ENCODE peak calls at places on chromosomes 7 and 10, in nine cellular contexts. One of them, this sample, is unnamed. For H3K36me3, the result is how much of the 10 kb centered on the place peaks cover.

GRCh38 chr10:20614911-20615310 is 282.2 kb downstream of the NEBL start:
- DNase-seq in breast epithelium: no peak
- DNase-seq in HepG2: no peak
- DNase-seq in stomach: no peak
- DNase-seq in endothelial cell of umbilical vein: no peak
- DNase-seq in transverse colon: no peak
- DNase-seq in suprapubic skin: no peak
- DNase-seq in GM23338: peak
- DNase-seq in sigmoid colon: no peak
- DNase-seq in this sample: no peak

GRCh38 chr10:132743925-132744490 is 41.9 kb downstream of the NKX6-2 start:
- DNase-seq in breast epithelium: no peak
- DNase-seq in HepG2: no peak
- DNase-seq in stomach: no peak
- DNase-seq in endothelial cell of umbilical vein: no peak
- DNase-seq in transverse colon: no peak
- DNase-seq in suprapubic skin: no peak
- DNase-seq in GM23338: no peak
- DNase-seq in sigmoid colon: no peak
- DNase-seq in this sample: no peak

GRCh38 chr10:122492955-122493597 is 31.7 kb downstream of the HTRA1 start:
- DNase-seq in breast epithelium: no peak
- DNase-seq in HepG2: no peak
- DNase-seq in stomach: no peak
- DNase-seq in endothelial cell of umbilical vein: no peak
- DNase-seq in transverse colon: no peak
- DNase-seq in suprapubic skin: no peak
- DNase-seq in GM23338: no peak
- DNase-seq in sigmoid colon: peak
- DNase-seq in this sample: no peak

GRCh38 chr7:22589641-22590141 is 89.7 kb upstream of the STEAP1B start:
- DNase-seq in breast epithelium: peak
- DNase-seq in HepG2: no peak
- DNase-seq in stomach: no peak
- DNase-seq in endothelial cell of umbilical vein: peak
- DNase-seq in transverse colon: no peak
- DNase-seq in suprapubic skin: no peak
- DNase-seq in GM23338: peak
- DNase-seq in sigmoid colon: peak
- DNase-seq in this sample: no peak

GRCh38 chr10:25078659-25079429 is 62.4 kb downstream of the THNSL1 start:
- DNase-seq in breast epithelium: no peak
- DNase-seq in HepG2: peak
- DNase-seq in stomach: peak
- DNase-seq in endothelial cell of umbilical vein: no peak
- DNase-seq in transverse colon: peak
- DNase-seq in suprapubic skin: no peak
- DNase-seq in GM23338: no peak
- DNase-seq in sigmoid colon: no peak
- DNase-seq in this sample: no peak

GRCh38 chr7:159099217-159099655 is 45.4 kb downstream of the VIPR2 start:
- DNase-seq in breast epithelium: no peak
- DNase-seq in HepG2: no peak
- DNase-seq in stomach: peak
- DNase-seq in endothelial cell of umbilical vein: no peak
- DNase-seq in transverse colon: no peak
- DNase-seq in suprapubic skin: no peak
- DNase-seq in GM23338: no peak
- DNase-seq in sigmoid colon: peak
- DNase-seq in this sample: no peak

GRCh38 chr7:105218215-105218614 is 170.5 kb downstream of the SRPK2 start:
- DNase-seq in breast epithelium: no peak
- DNase-seq in HepG2: no peak
- DNase-seq in stomach: no peak
- DNase-seq in endothelial cell of umbilical vein: no peak
- DNase-seq in transverse colon: no peak
- DNase-seq in suprapubic skin: no peak
- DNase-seq in GM23338: no peak
- DNase-seq in sigmoid colon: no peak
- DNase-seq in this sample: no peak

GRCh38 chr10:42899036-42899435 is 116.4 kb downstream of the BMS1 start:
- DNase-seq in breast epithelium: no peak
- DNase-seq in HepG2: no peak
- DNase-seq in stomach: no peak
- DNase-seq in endothelial cell of umbilical vein: no peak
- DNase-seq in transverse colon: no peak
- DNase-seq in suprapubic skin: no peak
- DNase-seq in GM23338: no peak
- DNase-seq in sigmoid colon: no peak
- DNase-seq in this sample: no peak

GRCh38 chr7:132035517-132036362 is 479.3 kb upstream of the PODXL start:
- DNase-seq in breast epithelium: no peak
- DNase-seq in HepG2: no peak
- DNase-seq in stomach: no peak
- DNase-seq in endothelial cell of umbilical vein: no peak
- DNase-seq in transverse colon: no peak
- DNase-seq in suprapubic skin: no peak
- DNase-seq in GM23338: peak
- DNase-seq in sigmoid colon: no peak
- DNase-seq in this sample: no peak

GRCh38 chr7:107596881-107597581 is 17.0 kb downstream of the BCAP29 start:
- DNase-seq in breast epithelium: no peak
- DNase-seq in HepG2: no peak
- DNase-seq in stomach: no peak
- DNase-seq in endothelial cell of umbilical vein: peak
- DNase-seq in transverse colon: no peak
- DNase-seq in suprapubic skin: no peak
- DNase-seq in GM23338: no peak
- DNase-seq in sigmoid colon: no peak
- DNase-seq in this sample: no peak

GRCh38 chr7:39686261-39686924 is 63.0 kb downstream of the RALA start:
- DNase-seq in breast epithelium: no peak
- DNase-seq in HepG2: no peak
- DNase-seq in stomach: no peak
- DNase-seq in endothelial cell of umbilical vein: no peak
- DNase-seq in transverse colon: no peak
- DNase-seq in suprapubic skin: no peak
- DNase-seq in GM23338: no peak
- DNase-seq in sigmoid colon: no peak
- DNase-seq in this sample: no peak
- TF ChIP-seq POLR2AphosphoS5 in breast epithelium: no peak
- TF ChIP-seq POLR2AphosphoS5 in HepG2: no peak
- TF ChIP-seq POLR2AphosphoS5 in stomach: no peak
- TF ChIP-seq POLR2AphosphoS5 in endothelial cell of umbilical vein: no peak
- TF ChIP-seq POLR2AphosphoS5 in transverse colon: no peak
- TF ChIP-seq POLR2AphosphoS5 in suprapubic skin: no peak
- TF ChIP-seq POLR2AphosphoS5 in GM23338: no peak
- TF ChIP-seq POLR2AphosphoS5 in sigmoid colon: no peak
- TF ChIP-seq POLR2AphosphoS5 in this sample: no peak

GRCh38 chr7:127708201-127708600 is 56.2 kb downstream of the SND1 start:
- DNase-seq in breast epithelium: no peak
- DNase-seq in HepG2: no peak
- DNase-seq in stomach: no peak
- DNase-seq in endothelial cell of umbilical vein: no peak
- DNase-seq in transverse colon: no peak
- DNase-seq in suprapubic skin: no peak
- DNase-seq in GM23338: no peak
- DNase-seq in sigmoid colon: no peak
- DNase-seq in this sample: no peak
- H3K36me3 ChIP-seq in breast epithelium: under half
- H3K36me3 ChIP-seq in HepG2: half or more
- H3K36me3 ChIP-seq in stomach: half or more
- H3K36me3 ChIP-seq in endothelial cell of umbilical vein: under half
- H3K36me3 ChIP-seq in transverse colon: under half
- H3K36me3 ChIP-seq in suprapubic skin: half or more
- H3K36me3 ChIP-seq in GM23338: under half
- H3K36me3 ChIP-seq in sigmoid colon: half or more
- H3K36me3 ChIP-seq in this sample: half or more

DNA sequence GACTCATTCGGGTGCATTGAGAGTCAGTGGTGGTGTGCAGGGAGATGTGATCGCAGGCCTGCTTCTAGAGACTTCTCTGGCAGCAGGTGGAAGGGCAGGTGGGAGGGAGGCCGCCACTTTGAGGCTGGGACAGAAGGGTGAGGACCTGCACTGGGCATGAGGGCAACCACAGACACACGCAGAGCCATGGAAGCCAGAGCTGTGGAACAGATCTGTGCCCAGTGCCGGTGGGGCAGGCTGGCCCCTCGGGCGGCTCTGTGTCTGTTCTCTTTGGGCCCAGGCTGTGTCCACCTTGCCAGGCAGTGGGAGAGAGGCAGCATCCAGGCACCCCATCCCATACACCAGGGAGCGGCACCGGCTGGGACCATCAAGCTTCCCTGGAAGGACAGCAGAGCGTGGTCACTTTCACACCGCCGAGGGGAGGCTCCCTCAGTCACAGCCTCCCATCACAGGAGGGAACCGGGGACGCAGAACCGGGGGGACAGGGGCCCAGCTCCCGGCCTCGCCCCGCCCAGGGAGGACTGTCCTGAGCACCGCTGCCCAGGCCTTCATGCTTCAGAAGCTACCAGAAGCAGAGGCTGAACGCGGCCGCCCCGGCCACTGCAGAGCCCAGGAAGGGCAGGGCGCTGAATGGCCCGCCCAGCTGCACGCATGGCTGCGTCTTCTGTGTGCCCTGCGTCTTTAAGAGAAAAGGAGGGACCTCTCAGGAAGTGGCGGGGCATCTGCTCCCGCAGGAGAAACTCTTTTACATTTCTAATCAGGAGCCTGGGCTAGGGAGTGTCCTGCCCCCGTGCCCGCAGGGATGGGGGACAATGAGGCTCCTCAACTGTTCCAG is 32.1 kb downstream of the EN2 start:
- DNase-seq in breast epithelium: no peak
- DNase-seq in HepG2: no peak
- DNase-seq in stomach: no peak
- DNase-seq in endothelial cell of umbilical vein: no peak
- DNase-seq in transverse colon: peak
- DNase-seq in suprapubic skin: no peak
- DNase-seq in GM23338: peak
- DNase-seq in sigmoid colon: no peak
- DNase-seq in this sample: no peak
- TF ChIP-seq POLR2AphosphoS5 in breast epithelium: no peak
- TF ChIP-seq POLR2AphosphoS5 in HepG2: no peak
- TF ChIP-seq POLR2AphosphoS5 in stomach: no peak
- TF ChIP-seq POLR2AphosphoS5 in endothelial cell of umbilical vein: no peak
- TF ChIP-seq POLR2AphosphoS5 in transverse colon: no peak
- TF ChIP-seq POLR2AphosphoS5 in suprapubic skin: no peak
- TF ChIP-seq POLR2AphosphoS5 in GM23338: no peak
- TF ChIP-seq POLR2AphosphoS5 in sigmoid colon: no peak
- TF ChIP-seq POLR2AphosphoS5 in this sample: peak

GRCh38 chr7:123690550-123690949 is 34.9 kb downstream of the LMOD2 start:
- DNase-seq in breast epithelium: no peak
- DNase-seq in HepG2: no peak
- DNase-seq in stomach: no peak
- DNase-seq in endothelial cell of umbilical vein: no peak
- DNase-seq in transverse colon: no peak
- DNase-seq in suprapubic skin: no peak
- DNase-seq in GM23338: no peak
- DNase-seq in sigmoid colon: no peak
- DNase-seq in this sample: no peak

GRCh38 chr7:123689250-123689649 is 33.6 kb downstream of the LMOD2 start:
- DNase-seq in breast epithelium: no peak
- DNase-seq in HepG2: no peak
- DNase-seq in stomach: no peak
- DNase-seq in endothelial cell of umbilical vein: no peak
- DNase-seq in transverse colon: no peak
- DNase-seq in suprapubic skin: no peak
- DNase-seq in GM23338: no peak
- DNase-seq in sigmoid colon: no peak
- DNase-seq in this sample: no peak

GRCh38 chr7:123687161-123687560 is 31.5 kb downstream of the LMOD2 start:
- DNase-seq in breast epithelium: no peak
- DNase-seq in HepG2: no peak
- DNase-seq in stomach: no peak
- DNase-seq in endothelial cell of umbilical vein: no peak
- DNase-seq in transverse colon: no peak
- DNase-seq in suprapubic skin: no peak
- DNase-seq in GM23338: no peak
- DNase-seq in sigmoid colon: no peak
- DNase-seq in this sample: no peak

GRCh38 chr7:123687727-123688126 is 32.1 kb downstream of the LMOD2 start:
- DNase-seq in breast epithelium: no peak
- DNase-seq in HepG2: no peak
- DNase-seq in stomach: no peak
- DNase-seq in endothelial cell of umbilical vein: no peak
- DNase-seq in transverse colon: no peak
- DNase-seq in suprapubic skin: no peak
- DNase-seq in GM23338: no peak
- DNase-seq in sigmoid colon: no peak
- DNase-seq in this sample: no peak

GRCh38 chr7:123692471-123692877 is 36.8 kb downstream of the LMOD2 start:
- DNase-seq in breast epithelium: no peak
- DNase-seq in HepG2: no peak
- DNase-seq in stomach: no peak
- DNase-seq in endothelial cell of umbilical vein: no peak
- DNase-seq in transverse colon: no peak
- DNase-seq in suprapubic skin: no peak
- DNase-seq in GM23338: peak
- DNase-seq in sigmoid colon: no peak
- DNase-seq in this sample: no peak
- H3K36me3 ChIP-seq in breast epithelium: under half
- H3K36me3 ChIP-seq in HepG2: half or more
- H3K36me3 ChIP-seq in stomach: half or more
- H3K36me3 ChIP-seq in endothelial cell of umbilical vein: under half
- H3K36me3 ChIP-seq in transverse colon: under half
- H3K36me3 ChIP-seq in suprapubic skin: half or more
- H3K36me3 ChIP-seq in GM23338: under half
- H3K36me3 ChIP-seq in sigmoid colon: half or more
- H3K36me3 ChIP-seq in this sample: half or more

GRCh38 chr7:100835903-100836811 is 8.8 kb upstream of the EPHB4 start:
- DNase-seq in breast epithelium: no peak
- DNase-seq in HepG2: no peak
- DNase-seq in stomach: peak
- DNase-seq in endothelial cell of umbilical vein: peak
- DNase-seq in transverse colon: peak
- DNase-seq in suprapubic skin: no peak
- DNase-seq in GM23338: peak
- DNase-seq in sigmoid colon: no peak
- DNase-seq in this sample: no peak

GRCh38 chr7:100840470-100841100 is 11.9 kb upstream of the SLC12A9 start:
- DNase-seq in breast epithelium: no peak
- DNase-seq in HepG2: peak
- DNase-seq in stomach: no peak
- DNase-seq in endothelial cell of umbilical vein: no peak
- DNase-seq in transverse colon: no peak
- DNase-seq in suprapubic skin: no peak
- DNase-seq in GM23338: peak
- DNase-seq in sigmoid colon: no peak
- DNase-seq in this sample: no peak

GRCh38 chr7:100837099-100837836 is 9.9 kb upstream of the EPHB4 start:
- DNase-seq in breast epithelium: peak
- DNase-seq in HepG2: no peak
- DNase-seq in stomach: peak
- DNase-seq in endothelial cell of umbilical vein: peak
- DNase-seq in transverse colon: peak
- DNase-seq in suprapubic skin: peak
- DNase-seq in GM23338: peak
- DNase-seq in sigmoid colon: peak
- DNase-seq in this sample: peak

GRCh38 chr7:100839361-100839760 is 12.0 kb upstream of the EPHB4 start:
- DNase-seq in breast epithelium: no peak
- DNase-seq in HepG2: no peak
- DNase-seq in stomach: no peak
- DNase-seq in endothelial cell of umbilical vein: no peak
- DNase-seq in transverse colon: no peak
- DNase-seq in suprapubic skin: no peak
- DNase-seq in GM23338: no peak
- DNase-seq in sigmoid colon: no peak
- DNase-seq in this sample: no peak

GRCh38 chr7:100836812-100837098 is 9.4 kb upstream of the EPHB4 start:
- DNase-seq in breast epithelium: no peak
- DNase-seq in HepG2: no peak
- DNase-seq in stomach: no peak
- DNase-seq in endothelial cell of umbilical vein: no peak
- DNase-seq in transverse colon: no peak
- DNase-seq in suprapubic skin: no peak
- DNase-seq in GM23338: no peak
- DNase-seq in sigmoid colon: no peak
- DNase-seq in this sample: peak
- TF ChIP-seq POLR2AphosphoS5 in breast epithelium: no peak
- TF ChIP-seq POLR2AphosphoS5 in HepG2: no peak
- TF ChIP-seq POLR2AphosphoS5 in stomach: no peak
- TF ChIP-seq POLR2AphosphoS5 in endothelial cell of umbilical vein: no peak
- TF ChIP-seq POLR2AphosphoS5 in transverse colon: no peak
- TF ChIP-seq POLR2AphosphoS5 in suprapubic skin: no peak
- TF ChIP-seq POLR2AphosphoS5 in GM23338: peak
- TF ChIP-seq POLR2AphosphoS5 in sigmoid colon: no peak
- TF ChIP-seq POLR2AphosphoS5 in this sample: peak

This sample was measured in SK-N-MC.